ENCODE peak calls at places on chromosomes 6 and 20, in nine cellular contexts. A, W, J, O, P, C, H, G and B are unnamed samples.

GRCh38 chr6:73728548-73729205 is 32.7 kb downstream of the CD109 start:
- DNase-seq in J (no peak), G (no peak), W (no peak), O (no peak), C (no peak), P (no peak), A (peak), H (no peak), B (no peak)

GRCh38 chr20:64051532-64052325 is 2.3 kb upstream of the SOX18 start:
- DNase-seq in C (no peak), G (no peak), O (no peak), J (no peak), W (no peak), P (no peak), A (no peak), H (no peak), B (peak)

GRCh38 chr6:29071831-29072723 is 15.0 kb downstream of the OR2B3 start:
- DNase-seq in W (no peak), P (no peak), G (peak), O (peak), H (peak), C (no peak), A (no peak), J (no peak), B (peak)

GRCh38 chr6:163392533-163392932 is 22.0 kb upstream of the QKI start:
- DNase-seq in P (no peak), H (no peak), O (peak), J (no peak), G (no peak), A (no peak), C (no peak), W (no peak), B (peak)

GRCh38 chr6:72083976-72084375 is 197.6 kb downstream of the RIMS1 start:
- DNase-seq in J (no peak), C (no peak), W (no peak), G (no peak), H (no peak), O (no peak), P (no peak), A (no peak), B (no peak)

GRCh38 chr6:16683524-16684194 is 77.6 kb downstream of the ATXN1 start:
- DNase-seq in J (no peak), O (peak), A (no peak), H (no peak), C (no peak), P (no peak), W (no peak), G (no peak), B (peak)

GRCh38 chr6:106591111-106591825 is 38.0 kb downstream of the RTN4IP1 start:
- DNase-seq in O (peak), C (no peak), W (no peak), A (no peak), P (peak), H (peak), G (no peak), J (peak), B (peak)

GRCh38 chr20:34713194-34713943 is 9.2 kb downstream of the TP53INP2 start:
- DNase-seq in J (peak), G (no peak), A (no peak), W (no peak), P (peak), O (peak), C (no peak), H (peak), B (peak)

GRCh38 chr6:166499350-166500163 is 86.9 kb downstream of the RAMACL start:
- DNase-seq in O (no peak), J (no peak), P (no peak), C (no peak), G (no peak), W (no peak), H (no peak), A (no peak), B (no peak)

GRCh38 chr6:155274533-155274932 is 10.7 kb downstream of the CLDN20 start:
- DNase-seq in C (no peak), G (no peak), O (peak), J (no peak), P (no peak), W (no peak), H (no peak), A (no peak), B (peak)

GRCh38 chr20:25574411-25574810 is 10.9 kb downstream of the NINL start:
- DNase-seq in G (no peak), J (no peak), W (no peak), H (no peak), O (peak), C (no peak), A (no peak), P (no peak), B (peak)

GRCh38 chr6:30655743-30656094 is 8.8 kb downstream of the C6orf136 start:
- DNase-seq in P (no peak), O (peak), J (no peak), C (no peak), A (no peak), H (no peak), W (no peak), G (no peak), B (no peak)

GRCh38 chr20:61572312-61572711 is 320.3 kb downstream of the CDH4 start:
- DNase-seq in A (no peak), J (no peak), P (no peak), C (no peak), H (no peak), O (no peak), W (no peak), G (no peak), B (no peak)

GRCh38 chr20:12053348-12053747 is 135.7 kb downstream of the BTBD3 start:
- DNase-seq in G (no peak), J (no peak), H (no peak), P (no peak), A (no peak), O (peak), C (no peak), W (no peak), B (peak)

GRCh38 chr6:6699741-6700367 is 111.3 kb downstream of the LY86 start:
- DNase-seq in G (no peak), P (peak), A (no peak), H (peak), J (peak), C (peak), O (peak), W (no peak), B (peak)

GRCh38 chr20:46311039-46311650 is 2.8 kb upstream of the CDH22 start:
- DNase-seq in A (no peak), O (peak), G (no peak), C (no peak), P (no peak), J (no peak), W (no peak), H (no peak), B (no peak)

GRCh38 chr6:37507690-37508421 is 8.2 kb upstream of the CCDC167 start:
- DNase-seq in A (peak), P (no peak), O (no peak), C (peak), H (no peak), G (peak), W (no peak), J (no peak), B (no peak)

GRCh38 chr6:100234625-100235024 is 230.1 kb downstream of the SIM1 start:
- DNase-seq in G (no peak), J (no peak), C (no peak), H (no peak), P (no peak), A (no peak), W (no peak), O (no peak), B (no peak)

GRCh38 chr6:56040271-56040670 is 164.9 kb upstream of the BMP5 start:
- DNase-seq in J (no peak), A (no peak), G (no peak), H (no peak), W (no peak), O (peak), C (no peak), P (peak), B (no peak)

GRCh38 chr6:26363882-26364825 is 844 bp upstream of the BTN3A2 start:
- DNase-seq in H (no peak), G (peak), O (peak), C (no peak), J (no peak), W (no peak), A (no peak), P (no peak), B (peak)

GRCh38 chr20:32168184-32168910 is 39.2 kb downstream of the PLAGL2 start:
- DNase-seq in H (no peak), O (peak), J (no peak), G (no peak), A (no peak), P (no peak), C (no peak), W (no peak), B (no peak)

GRCh38 chr6:79630883-79631799 is at the start of gene SH3BGRL2:
- DNase-seq in O (peak), A (no peak), W (no peak), H (peak), G (no peak), C (peak), J (no peak), P (no peak), B (peak)

GRCh38 chr20:5920581-5920980 is 29.8 kb downstream of the TRMT6 start:
- DNase-seq in O (no peak), W (no peak), P (no peak), C (no peak), A (no peak), J (no peak), G (no peak), H (no peak), B (no peak)

GRCh38 chr20:63688234-63689045 is 8.0 kb upstream of the TNFRSF6B start:
- DNase-seq in J (no peak), C (no peak), H (no peak), W (no peak), A (no peak), G (no peak), O (no peak), P (no peak), B (no peak)

GRCh38 chr6:63538550-63538949 is 33.7 kb upstream of the LOC128125822 start:
- DNase-seq in A (no peak), P (no peak), O (no peak), W (no peak), C (no peak), H (no peak), G (no peak), J (no peak), B (no peak)

GRCh38 chr20:38237381-38237780 is 23.2 kb downstream of the KIAA1755 start:
- DNase-seq in C (no peak), P (no peak), J (no peak), A (no peak), H (no peak), O (no peak), W (no peak), G (no peak), B (no peak)

GRCh38 chr6:140062042-140063041 is 687.9 kb upstream of the CITED2 start:
- DNase-seq in C (no peak), P (peak), H (no peak), G (no peak), O (peak), A (no peak), W (no peak), J (peak), B (no peak)

GRCh38 chr6:107443066-107443903 is 16.1 kb downstream of the PDSS2 start:
- DNase-seq in J (no peak), O (peak), W (no peak), G (no peak), A (no peak), H (no peak), C (no peak), P (no peak), B (no peak)

GRCh38 chr20:34512266-34512954 is 3.8 kb upstream of the DYNLRB1 start:
- DNase-seq in C (no peak), W (no peak), G (no peak), A (no peak), O (no peak), P (no peak), H (no peak), J (no peak), B (peak)

GRCh38 chr6:29553268-29554057 is 6.1 kb downstream of the UBD start:
- DNase-seq in A (peak), P (peak), H (no peak), O (peak), W (no peak), G (no peak), C (no peak), J (no peak), B (peak)

GRCh38 chr6:133341607-133342158 is 100.5 kb downstream of the EYA4 start:
- DNase-seq in O (peak), W (no peak), P (peak), C (no peak), H (no peak), A (no peak), G (no peak), J (no peak), B (peak)

GRCh38 chr6:139248911-139249310 is 42.9 kb downstream of the TXLNB start:
- DNase-seq in W (no peak), G (no peak), C (no peak), A (no peak), J (no peak), O (no peak), H (no peak), P (no peak), B (no peak)